ENCODE peak calls at places on chromosomes 4 and X, in seven cellular contexts. One of them, this sample, is unnamed.

GRCh38 chrX:69991685-69992084 is 58.1 kb downstream of the AWAT2 start:
- DNase-seq in PC-3: no peak
- DNase-seq in H9: no peak
- DNase-seq in IMR-90: no peak
- DNase-seq in mammary epithelial cell: no peak
- DNase-seq in neuronal stem cell: no peak
- DNase-seq in K562: no peak
- DNase-seq in this sample: no peak

GRCh38 chr4:40333921-40334352 is 1.2 kb upstream of the CHRNA9 start:
- DNase-seq in PC-3: peak
- DNase-seq in H9: no peak
- DNase-seq in IMR-90: peak
- DNase-seq in mammary epithelial cell: peak
- DNase-seq in neuronal stem cell: no peak
- DNase-seq in K562: no peak
- DNase-seq in this sample: no peak

GRCh38 chr4:57303012-57303751 is 193.0 kb upstream of the IGFBP7 start:
- DNase-seq in PC-3: peak
- DNase-seq in H9: no peak
- DNase-seq in IMR-90: no peak
- DNase-seq in mammary epithelial cell: peak
- DNase-seq in neuronal stem cell: no peak
- DNase-seq in K562: no peak
- DNase-seq in this sample: no peak

GRCh38 chrX:24659106-24659505 is 12.0 kb upstream of the PCYT1B start:
- DNase-seq in PC-3: no peak
- DNase-seq in H9: no peak
- DNase-seq in IMR-90: no peak
- DNase-seq in mammary epithelial cell: no peak
- DNase-seq in neuronal stem cell: no peak
- DNase-seq in K562: no peak
- DNase-seq in this sample: no peak

GRCh38 chr4:44256414-44256813 is 192.2 kb downstream of the KCTD8 start:
- DNase-seq in PC-3: peak
- DNase-seq in H9: peak
- DNase-seq in IMR-90: no peak
- DNase-seq in mammary epithelial cell: no peak
- DNase-seq in neuronal stem cell: peak
- DNase-seq in K562: no peak
- DNase-seq in this sample: no peak

GRCh38 chr4:174663254-174663653 is 141.0 kb upstream of the HPGD start:
- DNase-seq in PC-3: peak
- DNase-seq in H9: no peak
- DNase-seq in IMR-90: peak
- DNase-seq in mammary epithelial cell: peak
- DNase-seq in neuronal stem cell: no peak
- DNase-seq in K562: no peak
- DNase-seq in this sample: no peak

GRCh38 chr4:8675383-8675782 is 82.8 kb downstream of the CPZ start:
- DNase-seq in PC-3: peak
- DNase-seq in H9: peak
- DNase-seq in IMR-90: peak
- DNase-seq in mammary epithelial cell: no peak
- DNase-seq in neuronal stem cell: peak
- DNase-seq in K562: peak
- DNase-seq in this sample: no peak

GRCh38 chr4:73901031-73901430 is 31.8 kb downstream of the CXCL1 start:
- DNase-seq in PC-3: no peak
- DNase-seq in H9: no peak
- DNase-seq in IMR-90: peak
- DNase-seq in mammary epithelial cell: peak
- DNase-seq in neuronal stem cell: no peak
- DNase-seq in K562: peak
- DNase-seq in this sample: no peak

GRCh38 chr4:38856046-38856445 is 571 bp downstream of the TLR6 start:
- DNase-seq in PC-3: no peak
- DNase-seq in H9: no peak
- DNase-seq in IMR-90: no peak
- DNase-seq in mammary epithelial cell: peak
- DNase-seq in neuronal stem cell: no peak
- DNase-seq in K562: no peak
- DNase-seq in this sample: no peak

GRCh38 chrX:102558607-102559006 is 40.7 kb upstream of the ARMCX5 start:
- DNase-seq in PC-3: no peak
- DNase-seq in H9: no peak
- DNase-seq in IMR-90: no peak
- DNase-seq in mammary epithelial cell: no peak
- DNase-seq in neuronal stem cell: no peak
- DNase-seq in K562: no peak
- DNase-seq in this sample: no peak

GRCh38 chr4:67327245-67327860 is 217.9 kb downstream of the CENPC start:
- DNase-seq in PC-3: peak
- DNase-seq in H9: peak
- DNase-seq in IMR-90: peak
- DNase-seq in mammary epithelial cell: peak
- DNase-seq in neuronal stem cell: peak
- DNase-seq in K562: peak
- DNase-seq in this sample: no peak

GRCh38 chr4:2671267-2671895 is 84.8 kb downstream of the TNIP2 start:
- DNase-seq in PC-3: no peak
- DNase-seq in H9: no peak
- DNase-seq in IMR-90: no peak
- DNase-seq in mammary epithelial cell: peak
- DNase-seq in neuronal stem cell: no peak
- DNase-seq in K562: no peak
- DNase-seq in this sample: no peak

GRCh38 chr4:5925419-5926187 is 32.7 kb upstream of the CRMP1 start:
- DNase-seq in PC-3: no peak
- DNase-seq in H9: peak
- DNase-seq in IMR-90: no peak
- DNase-seq in mammary epithelial cell: no peak
- DNase-seq in neuronal stem cell: no peak
- DNase-seq in K562: no peak
- DNase-seq in this sample: peak
- H3K9ac ChIP-seq in PC-3: no peak
- H3K9ac ChIP-seq in H9: no peak
- H3K9ac ChIP-seq in IMR-90: no peak
- H3K9ac ChIP-seq in mammary epithelial cell: no peak
- H3K9ac ChIP-seq in neuronal stem cell: no peak
- H3K9ac ChIP-seq in K562: no peak
- H3K9ac ChIP-seq in this sample: no peak

GRCh38 chr4:106035204-106035603 is 139.9 kb downstream of the NPNT start:
- DNase-seq in PC-3: no peak
- DNase-seq in H9: no peak
- DNase-seq in IMR-90: no peak
- DNase-seq in mammary epithelial cell: no peak
- DNase-seq in neuronal stem cell: no peak
- DNase-seq in K562: no peak
- DNase-seq in this sample: no peak
- H3K9ac ChIP-seq in PC-3: no peak
- H3K9ac ChIP-seq in H9: no peak
- H3K9ac ChIP-seq in IMR-90: no peak
- H3K9ac ChIP-seq in mammary epithelial cell: no peak
- H3K9ac ChIP-seq in neuronal stem cell: no peak
- H3K9ac ChIP-seq in K562: no peak
- H3K9ac ChIP-seq in this sample: no peak

GRCh38 chrX:130079824-130080406 is 30.4 kb downstream of the ELF4 start:
- DNase-seq in PC-3: peak
- DNase-seq in H9: no peak
- DNase-seq in IMR-90: peak
- DNase-seq in mammary epithelial cell: peak
- DNase-seq in neuronal stem cell: peak
- DNase-seq in K562: peak
- DNase-seq in this sample: no peak

GRCh38 chrX:130080791-130081367 is 29.4 kb downstream of the ELF4 start:
- DNase-seq in PC-3: no peak
- DNase-seq in H9: no peak
- DNase-seq in IMR-90: no peak
- DNase-seq in mammary epithelial cell: no peak
- DNase-seq in neuronal stem cell: no peak
- DNase-seq in K562: peak
- DNase-seq in this sample: no peak

GRCh38 chrX:130082244-130083106 is 27.8 kb downstream of the ELF4 start:
- DNase-seq in PC-3: no peak
- DNase-seq in H9: no peak
- DNase-seq in IMR-90: no peak
- DNase-seq in mammary epithelial cell: no peak
- DNase-seq in neuronal stem cell: no peak
- DNase-seq in K562: peak
- DNase-seq in this sample: peak

GRCh38 chrX:130083107-130083490 is 27.2 kb downstream of the ELF4 start:
- DNase-seq in PC-3: no peak
- DNase-seq in H9: no peak
- DNase-seq in IMR-90: no peak
- DNase-seq in mammary epithelial cell: no peak
- DNase-seq in neuronal stem cell: no peak
- DNase-seq in K562: peak
- DNase-seq in this sample: no peak

GRCh38 chrX:130081421-130082045 is 28.8 kb downstream of the ELF4 start:
- DNase-seq in PC-3: no peak
- DNase-seq in H9: no peak
- DNase-seq in IMR-90: no peak
- DNase-seq in mammary epithelial cell: no peak
- DNase-seq in neuronal stem cell: no peak
- DNase-seq in K562: no peak
- DNase-seq in this sample: no peak
- H3K9ac ChIP-seq in PC-3: no peak
- H3K9ac ChIP-seq in H9: no peak
- H3K9ac ChIP-seq in IMR-90: no peak
- H3K9ac ChIP-seq in mammary epithelial cell: no peak
- H3K9ac ChIP-seq in neuronal stem cell: no peak
- H3K9ac ChIP-seq in K562: peak
- H3K9ac ChIP-seq in this sample: no peak

GRCh38 chrX:122270809-122271494 is 913.1 kb upstream of the GRIA3 start:
- DNase-seq in PC-3: no peak
- DNase-seq in H9: no peak
- DNase-seq in IMR-90: no peak
- DNase-seq in mammary epithelial cell: no peak
- DNase-seq in neuronal stem cell: no peak
- DNase-seq in K562: no peak
- DNase-seq in this sample: no peak

GRCh38 chrX:122272011-122272410 is 912.1 kb upstream of the GRIA3 start:
- DNase-seq in PC-3: no peak
- DNase-seq in H9: no peak
- DNase-seq in IMR-90: no peak
- DNase-seq in mammary epithelial cell: no peak
- DNase-seq in neuronal stem cell: no peak
- DNase-seq in K562: no peak
- DNase-seq in this sample: no peak

GRCh38 chrX:122268353-122268752 is 915.7 kb upstream of the GRIA3 start:
- DNase-seq in PC-3: no peak
- DNase-seq in H9: no peak
- DNase-seq in IMR-90: no peak
- DNase-seq in mammary epithelial cell: no peak
- DNase-seq in neuronal stem cell: no peak
- DNase-seq in K562: no peak
- DNase-seq in this sample: no peak

DNA sequence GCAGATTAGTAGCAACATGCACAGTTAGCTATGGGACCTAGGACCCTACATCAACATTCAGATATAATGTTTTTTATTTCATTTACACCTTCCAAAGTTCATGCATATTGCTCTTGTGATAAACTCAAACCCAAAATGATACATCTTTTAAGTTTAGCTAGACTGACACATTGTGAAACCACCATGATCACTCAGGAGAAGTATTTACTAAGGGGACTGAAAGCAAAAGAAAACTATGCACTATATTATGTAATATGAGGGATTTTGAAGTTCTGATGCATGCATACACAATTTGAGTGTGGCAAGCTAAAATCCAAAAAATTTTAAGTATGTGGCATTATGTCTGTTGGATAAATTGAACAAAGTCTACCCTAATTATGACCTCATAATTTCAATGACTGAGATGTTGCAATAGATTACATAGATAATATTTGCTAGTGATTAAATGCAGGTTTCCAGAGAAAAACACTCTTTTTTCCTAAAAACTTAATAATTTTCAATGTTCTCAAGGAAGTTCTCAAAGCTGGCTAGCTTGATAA is 914.8 kb upstream of the GRIA3 start:
- DNase-seq in PC-3: no peak
- DNase-seq in H9: no peak
- DNase-seq in IMR-90: no peak
- DNase-seq in mammary epithelial cell: no peak
- DNase-seq in neuronal stem cell: no peak
- DNase-seq in K562: no peak
- DNase-seq in this sample: no peak
- H3K9ac ChIP-seq in PC-3: no peak
- H3K9ac ChIP-seq in H9: no peak
- H3K9ac ChIP-seq in IMR-90: no peak
- H3K9ac ChIP-seq in mammary epithelial cell: no peak
- H3K9ac ChIP-seq in neuronal stem cell: no peak
- H3K9ac ChIP-seq in K562: no peak
- H3K9ac ChIP-seq in this sample: no peak

GRCh38 chr4:47837582-47838294 is at the start of gene CORIN:
- DNase-seq in PC-3: peak
- DNase-seq in H9: peak
- DNase-seq in IMR-90: no peak
- DNase-seq in mammary epithelial cell: no peak
- DNase-seq in neuronal stem cell: no peak
- DNase-seq in K562: no peak
- DNase-seq in this sample: no peak
- H3K9ac ChIP-seq in PC-3: peak
- H3K9ac ChIP-seq in H9: no peak
- H3K9ac ChIP-seq in IMR-90: peak
- H3K9ac ChIP-seq in mammary epithelial cell: no peak
- H3K9ac ChIP-seq in neuronal stem cell: peak
- H3K9ac ChIP-seq in K562: no peak
- H3K9ac ChIP-seq in this sample: peak

DNA sequence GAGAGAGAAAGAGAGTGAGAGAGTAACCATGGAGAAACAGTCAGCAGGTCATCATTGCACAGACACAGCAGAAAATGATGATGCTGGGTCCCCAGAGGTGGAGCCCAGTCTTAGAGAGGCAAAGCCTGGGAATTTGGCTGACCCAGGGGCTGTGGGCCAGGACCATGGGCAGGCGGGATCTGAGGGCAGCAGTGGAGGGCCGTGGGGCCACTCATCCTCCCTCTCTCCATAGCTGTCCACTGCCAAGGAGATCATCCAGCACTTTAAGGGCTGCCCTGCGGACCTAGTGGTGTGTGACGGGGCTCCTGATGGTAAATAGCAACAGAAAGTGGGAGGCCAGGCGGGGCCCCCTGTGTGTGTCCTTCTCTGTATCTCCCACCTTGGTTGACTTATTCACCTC is 2.8 kb downstream of the FTSJ1 start:
- DNase-seq in PC-3: no peak
- DNase-seq in H9: no peak
- DNase-seq in IMR-90: no peak
- DNase-seq in mammary epithelial cell: no peak
- DNase-seq in neuronal stem cell: no peak
- DNase-seq in K562: no peak
- DNase-seq in this sample: no peak
- H3K9ac ChIP-seq in PC-3: no peak
- H3K9ac ChIP-seq in H9: no peak
- H3K9ac ChIP-seq in IMR-90: no peak
- H3K9ac ChIP-seq in mammary epithelial cell: no peak
- H3K9ac ChIP-seq in neuronal stem cell: no peak
- H3K9ac ChIP-seq in K562: no peak
- H3K9ac ChIP-seq in this sample: no peak